ENCODE peak calls at places on chromosomes 4 and X, in ten cellular contexts. Q, I, L, R, A, C, V, D, W and S are unnamed samples.

GRCh38 chr4:82561745-82562552 is at the start of gene TMEM150C:
- DNase-seq in D (no peak), L (peak), W (peak), V (no peak), I (peak), C (no peak), A (peak), Q (peak), R (no peak), S (peak)

GRCh38 chr4:163484906-163485305 is 9.6 kb upstream of the TMA16 start:
- DNase-seq in L (peak), W (peak), R (no peak), A (peak), V (peak), D (no peak), I (peak), Q (peak), C (peak), S (peak)

GRCh38 chr4:159248383-159249178 is 145.7 kb downstream of the RAPGEF2 start:
- DNase-seq in A (peak), V (no peak), I (no peak), W (no peak), Q (peak), D (no peak), C (no peak), R (no peak), L (peak), S (peak)

GRCh38 chrX:126167560-126167959 is 1.5 kb upstream of the DCAF12L2 start:
- DNase-seq in Q (no peak), V (no peak), C (no peak), W (peak), R (no peak), L (no peak), D (no peak), A (no peak), I (no peak), S (no peak)

GRCh38 chrX:135516376-135516775 is 4.1 kb upstream of the INTS6L start:
- DNase-seq in D (no peak), Q (no peak), W (no peak), A (peak), V (no peak), C (no peak), R (no peak), I (peak), L (no peak), S (no peak)

GRCh38 chr4:96969456-96969855 is 1129.6 kb downstream of the PDHA2 start:
- DNase-seq in Q (no peak), R (no peak), A (no peak), W (no peak), D (no peak), C (no peak), V (no peak), L (no peak), I (no peak), S (no peak)

GRCh38 chr4:158176108-158176507 is 3.3 kb upstream of the GASK1B start:
- DNase-seq in W (no peak), I (no peak), Q (peak), R (peak), D (no peak), C (no peak), A (no peak), L (no peak), V (no peak), S (peak)

GRCh38 chr4:156606444-156607197 is 365.0 kb downstream of the PDGFC start:
- DNase-seq in V (no peak), A (no peak), L (no peak), C (no peak), R (no peak), Q (peak), W (no peak), I (no peak), D (no peak), S (peak)

GRCh38 chr4:87659247-87659931 is 9.3 kb downstream of the DMP1 start:
- DNase-seq in R (no peak), C (no peak), I (no peak), V (no peak), D (no peak), W (no peak), L (peak), Q (no peak), A (peak), S (peak)

GRCh38 chr4:117429061-117429460 is 343.7 kb upstream of the TRAM1L1 start:
- DNase-seq in L (no peak), D (no peak), I (peak), V (no peak), C (no peak), Q (no peak), A (no peak), R (no peak), W (no peak), S (no peak)
- TF ChIP-seq CTCF in L (no peak), D (peak), I (peak), V (no peak), C (no peak), Q (no peak), A (no peak), R (no peak), W (no peak), S (no peak)

DNA sequence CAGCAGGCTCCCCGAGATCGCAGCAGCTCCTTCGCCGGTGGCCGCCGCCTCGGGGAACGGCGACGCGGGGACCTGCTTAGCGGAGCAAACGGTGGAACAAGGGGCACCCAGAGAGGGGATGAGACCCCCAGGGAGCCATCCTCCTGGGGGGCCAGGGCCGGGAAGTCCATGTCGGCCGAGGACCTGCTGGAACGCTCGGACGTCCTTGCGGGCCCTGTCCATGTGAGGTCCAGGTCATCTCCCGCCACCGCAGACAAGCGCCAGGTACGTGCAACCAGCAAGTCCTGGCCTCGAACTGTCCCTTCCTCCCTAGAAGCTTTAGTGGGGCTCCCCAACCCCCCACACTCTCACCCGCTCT is 156.3 kb downstream of the SOWAHB start:
- DNase-seq in A (no peak), Q (no peak), R (no peak), W (no peak), L (no peak), I (no peak), C (no peak), D (no peak), V (no peak), S (no peak)
- H3K4me3 ChIP-seq in A (no peak), Q (peak), R (no peak), W (peak), L (no peak), I (no peak), C (no peak), D (no peak), V (no peak), S (no peak)

DNA sequence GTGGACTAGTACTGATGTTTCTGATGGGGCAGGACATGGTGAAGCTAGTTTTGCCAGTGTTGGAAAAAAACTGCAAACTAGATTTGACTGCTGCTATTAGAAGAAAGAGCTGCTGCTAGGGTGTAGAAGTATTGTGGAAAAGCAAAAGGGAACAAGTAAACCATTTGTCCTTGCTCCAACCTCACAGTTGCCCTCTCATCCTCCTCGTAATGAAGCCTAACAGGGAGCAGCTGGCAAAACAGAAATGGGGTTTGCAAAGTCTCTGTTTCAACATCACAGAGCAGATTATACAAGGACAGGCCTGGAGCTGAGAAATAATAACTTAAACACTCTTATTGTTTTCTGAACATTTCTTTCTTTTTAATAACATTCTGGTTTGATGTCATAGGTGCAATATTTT is 346.2 kb downstream of the MAGEB5 start:
- DNase-seq in Q (no peak), L (no peak), A (no peak), I (no peak), W (no peak), R (no peak), C (no peak), D (no peak), V (no peak), S (no peak)
- TF ChIP-seq CTCF in Q (no peak), L (no peak), A (no peak), I (no peak), W (no peak), R (no peak), C (no peak), D (no peak), V (no peak), S (no peak)

DNA sequence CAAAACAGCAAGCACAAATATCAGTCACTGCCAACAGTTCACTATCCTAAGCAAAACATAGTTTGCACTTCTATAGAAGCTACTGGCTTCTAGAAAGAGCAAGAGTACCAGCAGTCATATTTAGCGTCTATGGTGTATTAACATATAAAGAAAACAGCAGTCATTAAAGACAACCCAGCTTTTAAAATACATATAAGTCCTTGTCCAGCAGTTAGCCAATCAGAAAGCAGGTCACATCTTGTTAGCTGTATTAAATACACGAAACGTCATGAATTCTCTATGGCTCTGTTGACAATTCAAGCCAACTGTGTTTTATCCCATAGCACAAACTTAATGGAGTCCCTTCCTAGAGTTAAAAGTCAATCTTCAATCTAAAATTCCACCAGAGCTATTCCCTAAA is 1.6 kb downstream of the LDB2 start:
- DNase-seq in I (no peak), Q (peak), D (no peak), A (no peak), V (no peak), C (no peak), R (no peak), L (peak), W (no peak), S (peak)
- H3K4me3 ChIP-seq in I (peak), Q (peak), D (no peak), A (no peak), V (peak), C (peak), R (no peak), L (peak), W (peak), S (peak)

DNA sequence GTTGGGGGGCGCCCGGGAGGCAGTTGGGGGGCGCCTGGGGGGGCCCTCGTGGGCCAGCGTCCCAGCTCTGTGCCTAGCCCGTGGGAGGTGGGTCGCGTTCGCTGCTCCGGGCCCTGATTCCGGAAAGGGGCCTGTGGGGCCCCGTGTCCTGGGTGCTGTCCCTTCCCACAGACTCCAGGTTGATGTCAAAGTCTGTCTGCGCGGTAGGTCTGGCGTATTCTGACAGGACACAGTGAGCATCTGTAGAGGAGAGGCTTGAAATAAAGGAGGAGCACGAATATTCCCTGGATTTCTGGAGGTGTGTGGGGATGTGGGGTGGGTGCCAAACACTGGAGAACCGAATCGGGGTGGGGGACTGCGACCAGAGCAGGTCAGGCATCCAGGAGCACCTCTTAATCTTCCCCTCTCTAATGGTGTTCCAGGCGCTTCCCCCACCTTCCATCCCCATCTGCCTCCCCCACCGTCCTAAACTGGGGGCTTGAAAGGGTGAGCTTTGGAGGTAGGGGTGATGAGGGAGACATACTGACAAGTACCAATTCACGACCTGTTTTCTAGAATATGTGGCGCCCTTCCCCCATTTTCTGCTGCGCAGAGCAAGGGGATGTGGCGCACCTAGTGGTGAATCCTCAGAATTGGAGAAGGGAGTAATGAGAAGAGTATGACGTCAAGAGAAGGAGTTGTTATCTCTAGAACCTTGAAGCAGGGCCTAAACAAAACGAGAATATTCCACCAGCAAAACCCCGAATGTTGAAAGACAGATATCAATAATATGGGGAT is 873 bp downstream of the GPRASP1 start:
- DNase-seq in A (peak), W (peak), L (peak), C (peak), D (no peak), V (peak), Q (peak), I (peak), R (no peak), S (peak)
- TF ChIP-seq CTCF in A (peak), W (peak), L (peak), C (peak), D (peak), V (peak), Q (peak), I (peak), R (no peak), S (peak)

DNA sequence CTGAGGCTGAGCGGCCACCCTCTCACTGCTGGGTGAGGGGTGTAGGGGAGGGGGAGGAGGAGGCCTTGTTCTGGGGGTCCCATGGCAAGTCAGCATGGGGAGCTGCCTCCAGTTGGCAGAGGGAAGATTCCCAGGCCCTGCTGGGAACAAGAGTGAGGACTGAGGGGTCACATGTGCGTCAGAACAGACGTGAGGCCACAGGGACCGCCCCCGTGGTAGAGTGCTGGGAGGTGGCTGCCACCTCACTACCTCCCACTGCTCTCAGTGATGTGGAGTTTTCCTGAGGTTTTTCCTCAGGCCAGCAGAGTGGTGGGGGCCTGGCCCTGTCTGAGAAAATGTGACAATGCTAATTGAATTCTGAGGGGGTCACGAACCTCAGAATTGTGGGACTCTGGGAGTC is 568 bp downstream of the MAGEC1 start:
- DNase-seq in I (no peak), L (no peak), Q (no peak), V (no peak), R (no peak), D (no peak), C (no peak), W (no peak), A (no peak), S (no peak)
- H3K4me3 ChIP-seq in I (no peak), L (no peak), Q (no peak), V (no peak), R (no peak), D (no peak), C (no peak), W (no peak), A (no peak), S (no peak)